ENCODE peak calls at places on chromosomes 11 and 22, in ten cellular contexts. L is cardiac muscle cell, S is nephron progenitor cell, K is HFFc6, H is psoas muscle, I is AG04449, X is GM13976, F is fibroblast of villous mesenchyme, U is spleen, W is GM12865. M is an unnamed sample.

GRCh38 chr11:41414771-41415440 is 44.5 kb downstream of the LRRC4C start:
- DNase-seq in L (no peak), H (no peak), I (no peak), S (no peak), X (no peak), U (no peak), F (no peak), K (no peak), W (no peak), M (no peak)

GRCh38 chr11:47924184-47924671 is 56.1 kb upstream of the PTPRJ start:
- DNase-seq in X (no peak), K (peak; percentile 92), L (peak; percentile 35), I (no peak), W (no peak), S (no peak), U (peak; percentile 17), F (peak; percentile 81), H (no peak), M (peak; percentile 73)

GRCh38 chr11:29310706-29311342 is 706.0 kb downstream of the KCNA4 start:
- DNase-seq in W (no peak), H (no peak), I (no peak), S (no peak), F (no peak), X (no peak), K (no peak), L (no peak), U (no peak), M (no peak)

GRCh38 chr11:122937978-122938377 is 43.7 kb downstream of the BSX start:
- DNase-seq in S (no peak), F (no peak), W (no peak), U (no peak), I (no peak), X (no peak), H (no peak), K (no peak), L (no peak), M (no peak)

GRCh38 chr11:133711545-133711944 is 133.8 kb downstream of the SPATA19 start:
- DNase-seq in W (no peak), X (no peak), K (no peak), I (no peak), F (no peak), S (no peak), U (no peak), L (no peak), H (no peak), M (no peak)

GRCh38 chr11:96664108-96664507 is 274.3 kb downstream of the JRKL start:
- DNase-seq in L (peak; percentile 2), I (no peak), H (no peak), F (no peak), X (no peak), K (no peak), W (no peak), U (no peak), S (no peak), M (no peak)

GRCh38 chr11:95764267-95764898 is 25.2 kb downstream of the FAM76B start:
- DNase-seq in L (peak; percentile 77), X (peak; percentile 50), I (no peak), U (no peak), W (peak; percentile 61), F (peak; percentile 69), S (no peak), K (peak; percentile 41), H (no peak), M (peak; percentile 21)

GRCh38 chr11:128533473-128533872 is 53.9 kb downstream of the ETS1 start:
- DNase-seq in F (no peak), X (no peak), S (no peak), I (no peak), H (no peak), L (no peak), K (no peak), W (no peak), U (no peak), M (no peak)

GRCh38 chr11:26987726-26988125 is 6.2 kb upstream of the FIBIN start:
- DNase-seq in I (no peak), K (no peak), L (no peak), F (no peak), W (no peak), U (no peak), H (no peak), X (no peak), S (no peak), M (peak; percentile 30)

GRCh38 chr11:61602775-61603569 is 22.1 kb upstream of the SYT7 start:
- DNase-seq in L (peak; percentile 97), K (peak; percentile 68), H (peak; percentile 88), F (peak; percentile 98), S (peak; percentile 28), W (no peak), X (no peak), U (no peak), I (peak; percentile 59), M (peak; percentile 99)

GRCh38 chr11:86091566-86091965 is 22.7 kb upstream of the PICALM start:
- DNase-seq in W (no peak), I (peak; percentile 71), S (no peak), K (peak; percentile 76), F (peak; percentile 59), H (no peak), L (peak; percentile 86), X (no peak), U (no peak), M (peak; percentile 46)

GRCh38 chr22:44337658-44338004 is 24.9 kb upstream of the SHISAL1 start:
- DNase-seq in I (no peak), X (no peak), L (peak; percentile 76), F (peak; percentile 73), W (no peak), K (peak; percentile 44), H (no peak), U (no peak), S (no peak), M (peak; percentile 67)

GRCh38 chr22:44333847-44334635 is 21.3 kb upstream of the SHISAL1 start:
- DNase-seq in W (no peak), F (no peak), U (no peak), H (no peak), S (no peak), X (no peak), K (no peak), L (no peak), I (no peak), M (no peak)

GRCh38 chr22:44336962-44337657 is 24.4 kb upstream of the SHISAL1 start:
- DNase-seq in F (no peak), I (no peak), W (no peak), K (no peak), S (no peak), H (no peak), U (no peak), X (no peak), L (no peak), M (no peak)

GRCh38 chr22:44335066-44335839 is 22.5 kb upstream of the SHISAL1 start:
- DNase-seq in S (no peak), L (no peak), I (no peak), U (no peak), F (no peak), H (no peak), X (no peak), W (no peak), K (no peak), M (no peak)

GRCh38 chr22:44335903-44336803 is 23.4 kb upstream of the SHISAL1 start:
- DNase-seq in K (no peak), L (no peak), I (no peak), U (no peak), S (no peak), F (no peak), W (peak; percentile 7), H (no peak), X (no peak), M (no peak)
- TF ChIP-seq CTCF in K (no peak), L (no peak), I (no peak), U (no peak), S (no peak), F (no peak), W (no peak), H (no peak), X (no peak), M (no peak)

GRCh38 chr11:64923944-64924909 is at the start of gene PPP2R5B:
- DNase-seq in F (peak; percentile 93), H (peak; percentile 96), W (peak; percentile 91), I (peak; percentile 72), S (peak; percentile 82), K (peak; percentile 94), L (peak; percentile 95), X (peak; percentile 97), U (peak; percentile 98), M (peak; percentile 97)
- TF ChIP-seq CTCF in F (no peak), H (no peak), W (no peak), I (no peak), S (no peak), K (no peak), L (no peak), X (no peak), U (no peak), M (no peak)

DNA sequence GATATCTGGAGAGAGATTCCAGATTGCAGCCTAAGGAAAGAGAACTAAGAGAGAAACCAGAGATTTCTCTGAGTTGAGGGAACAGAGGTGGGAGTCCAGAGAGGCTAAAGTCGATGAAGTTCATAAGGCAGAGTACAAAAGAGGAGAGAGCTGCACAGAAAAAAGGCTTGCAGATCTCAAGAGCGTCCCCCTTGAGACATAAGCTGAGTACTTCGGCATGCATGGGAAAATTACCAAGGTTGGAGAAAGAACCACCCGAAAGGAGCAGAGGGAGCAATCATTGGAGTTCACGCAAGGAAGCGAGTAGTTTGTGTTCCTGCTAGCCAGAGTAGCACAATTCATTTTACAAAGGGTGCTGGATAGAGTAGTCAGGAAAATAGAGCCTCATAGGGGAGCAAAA is 293.5 kb downstream of the TMEM135 start:
- DNase-seq in U (no peak), W (no peak), H (no peak), X (no peak), S (no peak), I (no peak), K (no peak), F (no peak), L (no peak), M (no peak)
- TF ChIP-seq CTCF in U (no peak), W (no peak), H (no peak), X (no peak), S (no peak), I (no peak), K (no peak), F (no peak), L (no peak), M (no peak)

GRCh38 chr22:28711820-28712777 is 29.5 kb downstream of the CHEK2 start:
- DNase-seq in S (no peak), U (no peak), I (peak; percentile 94), F (peak; percentile 99), X (no peak), K (peak; percentile 95), W (no peak), L (peak; percentile 93), H (no peak), M (peak; percentile 91)
- TF ChIP-seq CTCF in S (no peak), U (no peak), I (no peak), F (peak; percentile 32), X (no peak), K (peak; percentile 58), W (no peak), L (peak; percentile 28), H (no peak), M (peak; percentile 27)